ENCODE peak calls at places on chromosomes 12 and 14, in seven cellular contexts. K is fibroblast of mammary gland; L is OCI-M1; D is stimulated activated CD4-positive, alpha-beta T cell treated with anti-CD3 and anti-CD28 coated beads, Interleukin-15, amount 100 ng/mL, for 1 hour; Y is activated CD4-positive, alpha-beta T cell treated with anti-CD3 and anti-CD28 coated beads, Interleukin-2, amount 10 ng/mL, durations not matched to agents 7 days and 5 days; J is ELR; X is CD8-positive, alpha-beta memory T cell. O is an unnamed sample.

GRCh38 chr14:24975393-24975792 is 74.6 kb downstream of the STXBP6 start:
- DNase-seq in X (no peak), Y (no peak), L (no peak), K (no peak), D (no peak), J (no peak), O (no peak)

GRCh38 chr12:94760786-94761185 is 110.4 kb upstream of the TMCC3 start:
- DNase-seq in L (peak), D (no peak), Y (no peak), X (no peak), K (peak), J (no peak), O (no peak)

GRCh38 chr14:85535916-85536834 is 6.2 kb downstream of the FLRT2 start:
- DNase-seq in J (peak), Y (no peak), L (peak), D (no peak), X (no peak), K (peak), O (no peak)

GRCh38 chr12:131621701-131622421 is 89.0 kb upstream of the SFSWAP start:
- DNase-seq in Y (no peak), L (no peak), J (no peak), D (no peak), X (no peak), K (no peak), O (no peak)

GRCh38 chr14:77804592-77804991 is 4.7 kb downstream of the ADCK1 start:
- DNase-seq in J (peak), K (peak), L (peak), Y (peak), X (no peak), D (no peak), O (no peak)

GRCh38 chr14:72801841-72802587 is 91.9 kb downstream of the DPF3 start:
- DNase-seq in K (no peak), L (no peak), J (peak), D (no peak), X (no peak), Y (no peak), O (no peak)

GRCh38 chr12:98446060-98446459 is 69.3 kb upstream of the TMPO start:
- DNase-seq in X (no peak), J (no peak), L (no peak), D (no peak), Y (no peak), K (no peak), O (no peak)

GRCh38 chr12:97602315-97602714 is 139.7 kb downstream of the RMST start:
- DNase-seq in L (no peak), K (no peak), Y (no peak), J (no peak), D (no peak), X (no peak), O (no peak)

GRCh38 chr14:105425823-105426247 is 6.2 kb downstream of the MTA1 start:
- DNase-seq in Y (no peak), J (no peak), K (no peak), X (no peak), D (no peak), L (no peak), O (no peak)

GRCh38 chr12:4984971-4985370 is 58.7 kb upstream of the KCNA5 start:
- DNase-seq in Y (no peak), X (no peak), J (no peak), K (no peak), L (no peak), D (no peak), O (no peak)

GRCh38 chr12:52202361-52203078 is 10.7 kb upstream of the KRT80 start:
- DNase-seq in K (no peak), X (no peak), J (no peak), D (no peak), Y (no peak), L (no peak), O (no peak)

GRCh38 chr12:46430340-46430948 is 57.9 kb upstream of the SLC38A2 start:
- DNase-seq in K (peak), L (peak), J (peak), Y (peak), D (no peak), X (no peak), O (no peak)

GRCh38 chr12:6526766-6527525 is 7.4 kb upstream of the GAPDH start:
- DNase-seq in D (no peak), X (no peak), Y (no peak), L (no peak), J (no peak), K (no peak), O (no peak)

GRCh38 chr12:98085360-98085759 is 430.0 kb upstream of the TMPO start:
- DNase-seq in L (no peak), X (no peak), D (no peak), K (no peak), Y (no peak), J (no peak), O (no peak)

GRCh38 chr14:95507174-95507573 is 9.3 kb downstream of the SYNE3 start:
- DNase-seq in L (peak), D (no peak), J (peak), Y (no peak), X (no peak), K (peak), O (no peak)

GRCh38 chr12:54300732-54301427 is at the start of gene NFE2:
- DNase-seq in K (peak), J (peak), L (peak), D (no peak), X (no peak), Y (no peak), O (no peak)

GRCh38 chr12:3712209-3712992 is 40.5 kb downstream of the CRACR2A start:
- DNase-seq in J (no peak), X (no peak), D (no peak), Y (no peak), L (no peak), K (peak), O (no peak)

GRCh38 chr12:70692681-70693288 is 55.6 kb upstream of the PTPRB start:
- DNase-seq in X (no peak), Y (no peak), K (peak), D (no peak), L (peak), J (peak), O (peak)

GRCh38 chr12:62947364-62947763 is 12.4 kb upstream of the PPM1H start:
- DNase-seq in D (no peak), Y (no peak), J (no peak), X (no peak), L (no peak), K (no peak), O (no peak)

GRCh38 chr12:47071241-47071852 is 8.1 kb upstream of the PCED1B start:
- DNase-seq in Y (no peak), J (peak), X (no peak), D (no peak), K (no peak), L (peak), O (no peak)

GRCh38 chr14:68012861-68013260 is 193.3 kb downstream of the RAD51B start:
- DNase-seq in D (no peak), L (no peak), J (no peak), Y (no peak), X (no peak), K (no peak), O (no peak)